ENCODE peak calls at places on chromosome 16, in seven cellular contexts. S is AG04450, F is GM23338, M is fibroblast of lung, L is PC-9, B is spleen, E is HL-60. X is an unnamed sample.

GRCh38 chr16:16861546-16861945 is 482.6 kb downstream of the NPIPA7 start:
- DNase-seq in S (peak; percentile 0), F (peak; percentile 83), M (peak; percentile 33), L (no peak), B (no peak), E (peak; percentile 44), X (peak; percentile 25)

GRCh38 chr16:65967376-65967775 is 399.1 kb upstream of the CDH5 start:
- DNase-seq in S (no peak), F (no peak), M (no peak), L (no peak), B (no peak), E (no peak), X (no peak)

GRCh38 chr16:87828071-87828971 is 41.0 kb downstream of the SLC7A5 start:
- DNase-seq in S (no peak), F (no peak), M (no peak), L (no peak), B (no peak), E (no peak), X (no peak)

GRCh38 chr16:19410435-19411153 is 7.1 kb upstream of the TMC5 start:
- DNase-seq in S (no peak), F (peak; percentile 88), M (no peak), L (peak; percentile 60), B (peak; percentile 73), E (no peak), X (no peak)

GRCh38 chr16:52398491-52398960 is 148.4 kb downstream of the TOX3 start:
- DNase-seq in S (no peak), F (no peak), M (no peak), L (no peak), B (no peak), E (no peak), X (no peak)

GRCh38 chr16:89010210-89010925 is 33.4 kb upstream of the CBFA2T3 start:
- DNase-seq in S (no peak), F (no peak), M (no peak), L (no peak), B (peak; percentile 59), E (no peak), X (no peak)

GRCh38 chr16:81600275-81600674 is 155.7 kb downstream of the CMIP start:
- DNase-seq in S (no peak), F (no peak), M (peak; percentile 29), L (peak; percentile 76), B (no peak), E (no peak), X (no peak)

GRCh38 chr16:27230562-27230991 is 27.3 kb downstream of the KDM8 start:
- DNase-seq in S (no peak), F (peak; percentile 19), M (no peak), L (no peak), B (peak; percentile 89), E (peak; percentile 92), X (no peak)

GRCh38 chr16:71900336-71900735 is 5.0 kb downstream of the IST1 start:
- DNase-seq in S (no peak), F (peak; percentile 21), M (no peak), L (no peak), B (no peak), E (peak; percentile 61), X (no peak)

GRCh38 chr16:8966781-8967436 is 3.2 kb upstream of the USP7 start:
- DNase-seq in S (no peak), F (no peak), M (no peak), L (no peak), B (no peak), E (peak; percentile 49), X (no peak)

GRCh38 chr16:9138731-9139501 is 47.5 kb downstream of the HAPSTR1 start:
- DNase-seq in S (no peak), F (peak; percentile 91), M (peak; percentile 70), L (no peak), B (peak; percentile 92), E (peak; percentile 60), X (peak; percentile 69)

GRCh38 chr16:13936596-13937081 is 16.7 kb downstream of the ERCC4 start:
- DNase-seq in S (no peak), F (no peak), M (peak; percentile 83), L (peak; percentile 48), B (no peak), E (peak; percentile 32), X (no peak)

GRCh38 chr16:30958164-30959083 is 870 bp downstream of the SETD1A start:
- DNase-seq in S (no peak), F (peak; percentile 75), M (peak; percentile 59), L (peak; percentile 58), B (peak; percentile 91), E (peak; percentile 24), X (peak; percentile 58)

GRCh38 chr16:24681793-24682192 is 47.7 kb upstream of the TNRC6A start:
- DNase-seq in S (no peak), F (no peak), M (peak; percentile 81), L (peak; percentile 94), B (no peak), E (no peak), X (no peak)

GRCh38 chr16:53865492-53865863 is 161.5 kb downstream of the FTO start:
- DNase-seq in S (no peak), F (peak; percentile 49), M (no peak), L (peak; percentile 44), B (no peak), E (peak; percentile 66), X (no peak)

GRCh38 chr16:71855937-71856662 is 10.3 kb downstream of the ATXN1L start:
- DNase-seq in S (no peak), F (no peak), M (no peak), L (no peak), B (peak; percentile 67), E (no peak), X (no peak)

GRCh38 chr16:29784901-29785500 is 5.5 kb upstream of the KIF22 start:
- DNase-seq in S (no peak), F (peak; percentile 97), M (peak; percentile 53), L (no peak), B (peak; percentile 95), E (peak; percentile 60), X (peak; percentile 74)

GRCh38 chr16:64416232-64417010 is 705.4 kb downstream of the CDH11 start:
- DNase-seq in S (no peak), F (no peak), M (peak; percentile 52), L (no peak), B (no peak), E (no peak), X (no peak)

DNA sequence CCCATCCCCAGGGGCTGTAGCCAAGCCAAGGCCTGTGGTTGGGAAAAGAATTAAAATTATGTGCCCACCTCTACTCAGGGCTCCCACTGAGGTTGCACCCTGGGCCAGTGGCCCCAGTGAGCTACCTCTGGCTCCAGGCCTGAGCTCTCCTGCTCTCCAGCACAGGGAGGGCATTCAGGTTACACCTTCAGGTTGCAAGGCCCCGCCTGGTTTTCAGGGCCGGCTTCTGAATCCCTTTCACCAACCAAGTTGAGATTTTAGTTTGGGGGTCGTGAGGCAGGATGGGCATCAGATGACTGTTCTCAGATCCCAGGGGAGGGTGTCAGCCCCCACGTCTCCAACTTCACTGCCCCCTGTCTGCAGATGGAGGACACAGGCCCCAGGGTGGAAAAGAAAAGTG is 8.0 kb upstream of the KATNB1 start:
- DNase-seq in S (no peak), F (no peak), M (no peak), L (no peak), B (peak; percentile 38), E (no peak), X (no peak)
- TF ChIP-seq CTCF in S (no peak), F (peak; percentile 28), M (no peak), L (no peak), B (no peak), E (no peak), X (no peak)

DNA sequence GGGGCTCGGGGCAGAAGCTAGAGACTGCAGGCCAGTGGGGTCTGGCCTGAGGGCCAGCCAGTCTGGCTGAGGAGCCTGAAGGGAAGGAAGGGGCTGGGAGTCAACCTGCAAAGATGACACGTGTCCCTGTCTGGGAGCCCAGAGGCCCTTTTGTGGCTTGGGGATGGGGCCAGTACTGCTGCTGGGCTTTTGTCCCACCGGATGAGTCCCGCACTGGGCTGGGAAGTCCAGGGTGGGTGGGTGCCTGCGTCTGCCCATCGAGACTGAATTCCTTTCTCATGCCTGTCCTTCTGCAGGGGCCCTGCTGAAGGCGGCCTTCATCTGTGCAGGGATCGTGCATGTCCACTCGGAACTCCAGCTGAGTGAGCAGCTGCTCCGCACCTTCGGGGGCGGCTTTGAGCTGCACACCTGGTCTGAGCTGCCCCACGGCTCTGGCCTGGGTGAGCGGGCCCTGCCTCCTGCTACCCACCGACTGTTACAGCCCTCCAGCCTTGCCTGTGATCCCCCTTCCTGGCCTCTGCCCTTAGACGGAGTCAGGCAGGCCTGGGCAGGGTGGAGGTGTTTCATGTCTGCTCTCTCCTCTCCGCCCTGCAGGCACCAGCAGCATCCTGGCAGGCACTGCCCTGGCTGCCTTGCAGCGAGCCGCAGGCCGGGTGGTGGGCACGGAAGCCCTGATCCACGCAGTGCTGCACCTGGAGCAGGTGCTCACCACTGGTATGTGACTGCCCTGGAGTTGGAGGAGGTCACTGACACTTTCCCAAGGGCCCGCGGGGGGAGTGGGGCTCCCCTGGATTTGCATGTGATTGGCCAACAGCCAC is 20.9 kb downstream of the FCSK start:
- DNase-seq in S (no peak), F (no peak), M (no peak), L (no peak), B (no peak), E (no peak), X (no peak)
- H3K27ac ChIP-seq in S (no peak overlapping the region), F (no peak overlapping the region), M (no peak overlapping the region), L (peak overlapping the region; percentile 40), B (no peak overlapping the region), E (no peak overlapping the region), X (no peak overlapping the region)

GRCh38 chr16:733382-734207 is 6.7 kb downstream of the HAGHL start:
- DNase-seq in S (no peak), F (peak; percentile 79), M (no peak), L (peak; percentile 22), B (peak; percentile 75), E (no peak), X (no peak)
- TF ChIP-seq CTCF in S (peak; percentile 47), F (peak; percentile 62), M (peak; percentile 35), L (no peak), B (no peak), E (peak; percentile 20), X (no peak)

DNA sequence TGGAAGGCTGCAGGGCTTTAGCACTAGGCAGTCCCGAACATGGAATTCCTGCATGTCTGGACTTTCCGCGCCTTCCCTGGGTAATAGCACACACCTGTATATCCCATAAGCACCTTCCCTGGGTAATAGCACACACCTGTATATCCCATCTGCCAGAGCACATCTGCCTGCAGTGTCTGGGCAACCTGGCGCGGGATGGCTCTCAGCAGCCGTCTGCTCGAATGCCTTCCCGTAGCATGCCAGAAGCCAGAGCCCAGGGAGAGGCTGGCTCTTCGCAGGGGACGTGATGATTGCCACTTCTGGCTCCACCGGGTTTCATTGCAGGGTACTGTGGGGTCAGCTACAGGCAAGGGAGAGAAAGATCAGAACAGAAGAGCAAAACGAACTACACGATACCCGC is 21.3 kb downstream of the MBTPS1 start:
- DNase-seq in S (no peak), F (no peak), M (no peak), L (no peak), B (no peak), E (no peak), X (no peak)
- H3K27ac ChIP-seq in S (no peak overlapping the region), F (no peak overlapping the region), M (no peak overlapping the region), L (peak overlapping the region; percentile 40), B (no peak overlapping the region), E (no peak overlapping the region), X (peak overlapping the region; percentile 28)

X was measured in heart right ventricle.